ENCODE peak calls at places on chromosomes 5 and 9, in four cellular contexts. X is pancreas; T is CD8-positive, alpha-beta memory T cell; A is naive thymus-derived CD4-positive, alpha-beta T cell. P is an unnamed sample. For H3K27me3 and H3K4me1, the result is how much of the 10 kb centered on the place peaks cover.

GRCh38 chr5:41218929-41219328 is 5.6 kb upstream of the C6 start:
- DNase-seq in T (no peak), X (no peak), A (no peak), P (no peak)

GRCh38 chr5:151041577-151042268 is 21.3 kb downstream of the GPX3 start:
- DNase-seq in T (no peak), A (no peak), X (no peak), P (no peak)

GRCh38 chr9:29212590-29213373 is 1639.5 kb upstream of the C9orf72 start:
- DNase-seq in A (no peak), T (no peak), X (no peak), P (no peak)

GRCh38 chr9:127931092-127931881 is 710 bp upstream of the PIP5KL1 start:
- DNase-seq in A (no peak), T (no peak), X (no peak), P (peak)

GRCh38 chr5:125410501-125411162 is 664.2 kb upstream of the ZNF608 start:
- DNase-seq in T (no peak), X (no peak), A (no peak), P (no peak)

GRCh38 chr9:127545196-127546124 is 66.6 kb upstream of the STXBP1 start:
- DNase-seq in A (no peak), X (peak), T (no peak), P (peak)

GRCh38 chr5:126809932-126810331 is 33.0 kb downstream of the LMNB1 start:
- DNase-seq in T (no peak), A (no peak), X (no peak), P (no peak)

GRCh38 chr5:73152411-73153388 is 20.3 kb upstream of the TMEM174 start:
- DNase-seq in T (no peak), X (no peak), A (no peak), P (no peak)

GRCh38 chr9:108756746-108757490 is 98.9 kb downstream of the ACTL7B start:
- DNase-seq in T (no peak), A (no peak), X (no peak), P (no peak)

GRCh38 chr5:132296412-132297001 is 2.3 kb downstream of the SLC22A4 start:
- DNase-seq in T (no peak), A (no peak), X (no peak), P (no peak)

GRCh38 chr5:124580925-124581821 is 165.3 kb downstream of the ZNF608 start:
- DNase-seq in T (no peak), A (no peak), X (peak), P (no peak)

GRCh38 chr5:168114444-168115017 is 176.9 kb upstream of the WWC1 start:
- DNase-seq in X (peak), A (no peak), T (peak), P (peak)

GRCh38 chr5:168683247-168683926 is 104.2 kb upstream of the PANK3 start:
- DNase-seq in X (no peak), T (no peak), A (peak), P (no peak)

GRCh38 chr9:74497750-74498615 is 848 bp downstream of the RORB start:
- DNase-seq in T (no peak), A (no peak), X (no peak), P (peak)

GRCh38 chr5:100772011-100772410 is 131.1 kb downstream of the ST8SIA4 start:
- DNase-seq in X (no peak), A (no peak), T (no peak), P (no peak)

DNA sequence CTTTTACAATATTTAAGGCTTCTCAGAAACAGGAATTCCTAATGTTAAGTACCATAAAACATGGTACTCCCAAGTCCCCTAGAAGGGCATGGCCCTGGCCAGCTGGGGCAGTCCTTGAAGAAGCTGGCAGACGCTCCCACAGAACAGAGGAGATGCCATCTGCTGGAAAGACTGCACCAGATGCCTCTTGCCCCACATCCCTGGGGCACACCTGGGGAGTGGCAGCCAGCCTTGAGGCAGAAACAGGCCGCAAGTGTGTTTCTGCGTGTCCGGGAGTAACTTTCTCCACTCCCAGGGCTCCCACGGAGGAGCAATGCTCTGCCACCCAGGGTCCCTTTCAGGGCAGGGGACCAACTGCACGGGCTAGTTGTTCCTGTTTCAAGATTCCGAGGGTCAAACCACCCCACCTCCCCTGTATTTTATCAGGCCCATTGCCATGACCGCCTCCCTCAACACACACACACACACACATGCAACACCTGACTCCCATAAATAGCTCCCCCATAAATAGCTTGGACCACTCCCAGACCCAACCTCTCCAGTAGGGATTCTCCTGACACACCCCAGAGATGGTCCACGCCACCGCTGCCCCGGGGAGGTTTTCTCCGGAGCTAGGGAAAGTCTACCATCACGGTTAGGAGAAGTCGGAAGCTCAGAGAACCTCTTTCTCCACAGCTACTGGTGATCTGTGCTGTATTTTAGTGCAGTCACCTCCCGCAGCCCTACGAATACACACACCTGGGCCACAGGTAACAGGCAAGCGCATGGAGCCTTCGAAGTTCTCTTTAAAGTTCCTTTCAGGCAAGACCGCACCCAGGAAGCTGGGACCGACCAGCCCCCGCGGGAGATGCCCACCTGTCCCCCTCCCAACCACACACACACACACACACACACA is 1.5 kb downstream of the SPOCK1 start:
- DNase-seq in T (no peak), X (no peak), A (no peak), P (no peak)
- H3K27me3 ChIP-seq in T (under half), X (under half), A (under half), P (under half)

DNA sequence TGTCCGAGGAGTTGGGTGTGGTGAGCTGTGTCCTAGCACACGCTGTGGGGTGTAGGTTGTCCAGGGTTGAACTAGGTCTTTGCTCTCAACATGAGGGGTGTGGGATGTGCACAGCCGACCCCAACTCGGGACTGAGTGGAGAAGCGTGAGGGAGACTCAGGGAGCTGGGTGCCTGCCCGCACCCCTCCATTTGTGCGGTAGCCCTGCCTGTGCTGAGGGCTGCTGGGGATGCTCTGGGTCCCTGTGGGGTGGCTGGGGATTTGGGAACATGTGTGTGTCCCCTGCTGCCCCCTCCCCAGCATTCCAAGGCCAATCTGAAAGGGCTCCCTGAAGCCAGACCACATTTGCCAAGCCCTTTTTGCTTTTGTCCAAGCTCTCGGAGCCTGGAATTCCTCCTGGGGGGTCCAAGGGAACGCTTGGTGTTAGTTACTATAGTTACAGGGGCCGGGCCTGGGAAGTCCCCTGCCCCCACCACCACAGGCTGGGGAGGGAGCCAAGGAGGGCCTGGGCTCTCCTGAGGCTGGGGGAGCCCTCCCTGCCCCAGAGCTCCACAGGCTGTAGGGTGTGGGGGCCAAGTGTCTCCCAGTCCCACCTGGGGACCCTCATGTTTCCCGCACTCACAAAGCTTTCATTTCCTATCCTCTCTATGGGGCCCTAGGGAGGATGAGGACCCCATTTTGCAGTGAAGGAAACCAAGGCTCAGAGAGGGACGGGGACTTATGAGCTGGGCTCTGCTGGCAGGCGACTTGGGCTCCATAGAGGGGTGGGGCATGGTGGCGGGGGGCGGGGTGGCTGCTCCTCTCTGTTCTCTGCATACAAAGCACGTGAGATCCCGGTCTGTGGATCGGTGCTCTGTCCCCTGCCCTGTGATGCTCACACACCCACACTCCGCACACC is 1.1 kb downstream of the CRB2 start:
- DNase-seq in T (no peak), A (no peak), X (no peak), P (no peak)
- H3K4me3 ChIP-seq in T (no peak), A (no peak), X (no peak), P (no peak)

DNA sequence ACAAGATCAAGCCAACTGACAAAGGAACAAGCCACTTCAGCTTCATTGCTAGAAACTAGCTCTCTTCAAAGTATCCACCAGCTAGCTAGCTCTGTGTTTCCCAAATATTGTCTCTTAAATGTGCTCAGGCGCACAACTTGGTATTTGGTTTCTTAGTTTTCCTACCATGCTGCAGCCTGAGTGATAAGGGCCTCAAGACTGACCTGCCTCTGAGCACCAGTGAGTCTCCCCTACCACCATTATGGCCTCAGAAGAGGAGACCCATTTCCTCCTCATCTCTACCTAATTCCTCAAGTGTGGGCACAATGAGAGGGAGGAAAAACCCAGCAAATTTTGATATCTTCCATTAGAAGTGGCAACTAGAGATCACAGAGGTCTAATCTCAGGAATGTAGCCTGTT is 34.6 kb upstream of the KIF2A start:
- DNase-seq in T (no peak), X (no peak), A (no peak), P (no peak)
- H3K4me1 ChIP-seq in T (under half), X (under half), A (under half), P (under half)

GRCh38 chr5:83072946-83073345 is 4.2 kb downstream of the TMEM167A start:
- DNase-seq in A (no peak), T (no peak), X (no peak), P (no peak)

GRCh38 chr5:83082750-83083149 is 5.4 kb downstream of the XRCC4 start:
- DNase-seq in X (no peak), A (no peak), T (no peak), P (no peak)

GRCh38 chr5:83076742-83077661 is at the start of the genes TMEM167A and XRCC4:
- DNase-seq in X (peak), A (peak), T (peak), P (peak)

GRCh38 chr5:83077662-83078261 is 415 bp downstream of the XRCC4 start:
- DNase-seq in T (no peak), A (no peak), X (no peak), P (no peak)
- H3K27me3 ChIP-seq in T (under half), A (under half), X (under half), P (under half)

GRCh38 chr5:179908528-179908927 is 831 bp upstream of the TBC1D9B start:
- DNase-seq in X (peak), T (no peak), A (no peak), P (no peak)
- H3K4me3 ChIP-seq in X (peak), T (no peak), A (no peak), P (no peak)

DNA sequence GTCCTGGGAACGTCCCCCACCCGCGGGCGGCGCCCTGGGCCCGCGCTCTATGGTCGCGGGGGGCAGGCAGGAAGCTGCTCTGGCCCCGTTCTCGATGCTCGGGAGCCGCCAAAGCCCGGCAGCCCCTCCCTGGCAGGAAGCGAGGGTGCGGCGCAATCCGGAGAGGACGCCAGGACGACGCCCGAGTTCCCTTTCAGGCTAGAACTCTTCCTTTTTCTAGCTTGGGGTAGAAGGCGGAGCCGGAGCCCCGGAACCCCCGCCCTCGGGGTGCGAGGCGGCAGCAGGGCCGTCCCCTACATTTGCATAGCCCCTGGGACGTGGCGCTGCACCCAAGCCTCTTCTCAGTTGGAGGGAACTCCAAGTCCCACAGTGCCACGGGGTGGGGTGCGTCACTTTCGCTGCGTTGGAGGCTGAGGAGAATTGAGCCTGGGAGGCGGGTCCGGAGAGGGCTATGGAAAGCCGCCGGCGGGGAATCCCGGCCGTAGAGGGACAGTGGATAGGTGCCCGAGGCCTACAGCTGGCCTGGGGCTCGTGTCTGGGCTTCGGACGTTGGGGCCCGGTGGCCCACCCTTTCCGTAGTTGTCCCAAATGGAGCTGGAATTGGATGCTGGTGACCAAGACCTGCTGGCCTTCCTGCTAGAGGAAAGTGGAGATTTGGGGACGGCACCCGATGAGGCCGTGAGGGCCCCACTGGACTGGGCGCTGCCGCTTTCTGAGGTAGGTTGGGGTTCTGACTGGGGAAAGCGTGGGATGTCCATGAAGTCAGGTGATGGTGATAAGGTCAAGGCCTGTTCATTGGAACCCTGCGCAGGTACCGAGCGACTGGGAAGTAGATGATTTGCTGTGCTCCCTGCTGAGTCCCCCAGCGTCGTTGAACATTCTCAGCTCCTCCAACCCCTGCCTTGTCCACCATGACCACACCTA is at the start of the genes CREB3 and TLN1:
- DNase-seq in X (peak), T (peak), A (peak), P (peak)
- H3K4me1 ChIP-seq in X (under half), T (half or more), A (half or more), P (under half)

GRCh38 chr5:135188233-135188909 is 154.3 kb upstream of the PITX1 start:
- DNase-seq in X (no peak), A (no peak), T (no peak), P (no peak)
- H3K27me3 ChIP-seq in X (under half), A (under half), T (under half), P (under half)

GRCh38 chr9:19788614-19789271 is at the start of gene SLC24A2:
- DNase-seq in X (no peak), T (no peak), A (no peak), P (no peak)

GRCh38 chr9:19785230-19785629 is 3.6 kb downstream of the SLC24A2 start:
- DNase-seq in T (no peak), A (no peak), X (no peak), P (no peak)

GRCh38 chr9:19787672-19788071 is 1.2 kb downstream of the SLC24A2 start:
- DNase-seq in X (no peak), A (no peak), T (no peak), P (no peak)

GRCh38 chr9:19788152-19788551 is 685 bp downstream of the SLC24A2 start:
- DNase-seq in T (no peak), A (no peak), X (no peak), P (no peak)
- H3K4me3 ChIP-seq in T (no peak), A (no peak), X (no peak), P (no peak)